ENCODE peak calls at places on chromosome 19, in four cellular contexts. One of them, this sample, is unnamed. For H3K27me3, the result is how much of the 10 kb centered on the place peaks cover.

GRCh38 chr19:40739030-40739839 is 11.0 kb downstream of the ACTMAP start:
- DNase-seq in IMR-90: no peak
- DNase-seq in mesenchymal stem cell: no peak
- DNase-seq in neuronal stem cell: no peak
- DNase-seq in this sample: no peak

GRCh38 chr19:14363203-14364097 is 17.8 kb upstream of the ADGRE5 start:
- DNase-seq in neuronal stem cell: peak
- DNase-seq in IMR-90: peak
- DNase-seq in mesenchymal stem cell: peak
- DNase-seq in this sample: peak

GRCh38 chr19:41324231-41324702 is 14.3 kb downstream of the CCDC97 start:
- DNase-seq in mesenchymal stem cell: no peak
- DNase-seq in neuronal stem cell: no peak
- DNase-seq in IMR-90: no peak
- DNase-seq in this sample: no peak

GRCh38 chr19:2731181-2732117 is 8.4 kb downstream of the SLC39A3 start:
- DNase-seq in mesenchymal stem cell: no peak
- DNase-seq in IMR-90: no peak
- DNase-seq in neuronal stem cell: no peak
- DNase-seq in this sample: no peak

GRCh38 chr19:49057636-49058234 is at the start of gene CGB7:
- DNase-seq in IMR-90: peak
- DNase-seq in neuronal stem cell: peak
- DNase-seq in mesenchymal stem cell: peak
- DNase-seq in this sample: peak

GRCh38 chr19:33444993-33445751 is 71.7 kb downstream of the CEBPG start:
- DNase-seq in IMR-90: peak
- DNase-seq in neuronal stem cell: no peak
- DNase-seq in mesenchymal stem cell: no peak
- DNase-seq in this sample: no peak

GRCh38 chr19:47719047-47719885 is 6.0 kb downstream of the EHD2 start:
- DNase-seq in IMR-90: peak
- DNase-seq in neuronal stem cell: no peak
- DNase-seq in mesenchymal stem cell: peak
- DNase-seq in this sample: no peak

GRCh38 chr19:42465827-42466280 is 23.1 kb upstream of the CXCL17 start:
- DNase-seq in mesenchymal stem cell: no peak
- DNase-seq in neuronal stem cell: no peak
- DNase-seq in IMR-90: no peak
- DNase-seq in this sample: no peak

GRCh38 chr19:41883463-41883820 is 458 bp downstream of the ARHGEF1 start:
- DNase-seq in mesenchymal stem cell: no peak
- DNase-seq in IMR-90: no peak
- DNase-seq in neuronal stem cell: no peak
- DNase-seq in this sample: no peak

GRCh38 chr19:8655340-8655709 is 24.9 kb downstream of the NFILZ start:
- DNase-seq in neuronal stem cell: no peak
- DNase-seq in IMR-90: no peak
- DNase-seq in mesenchymal stem cell: no peak
- DNase-seq in this sample: no peak

GRCh38 chr19:10320602-10321416 is 5.0 kb upstream of the FDX2 start:
- DNase-seq in neuronal stem cell: no peak
- DNase-seq in mesenchymal stem cell: no peak
- DNase-seq in IMR-90: no peak
- DNase-seq in this sample: no peak

GRCh38 chr19:3803986-3804385 is 17.8 kb upstream of the MATK start:
- DNase-seq in IMR-90: no peak
- DNase-seq in neuronal stem cell: no peak
- DNase-seq in mesenchymal stem cell: no peak
- DNase-seq in this sample: no peak
- H3K27me3 ChIP-seq in IMR-90: under half
- H3K27me3 ChIP-seq in neuronal stem cell: under half
- H3K27me3 ChIP-seq in mesenchymal stem cell: under half
- H3K27me3 ChIP-seq in this sample: under half

GRCh38 chr19:55406869-55407624 is 541 bp downstream of the UBE2S start:
- DNase-seq in IMR-90: no peak
- DNase-seq in neuronal stem cell: no peak
- DNase-seq in mesenchymal stem cell: peak
- DNase-seq in this sample: no peak

GRCh38 chr19:55406091-55406868 is 1.3 kb downstream of the UBE2S start:
- DNase-seq in mesenchymal stem cell: no peak
- DNase-seq in IMR-90: no peak
- DNase-seq in neuronal stem cell: no peak
- DNase-seq in this sample: no peak

GRCh38 chr19:55408320-55408836 is 790 bp upstream of the UBE2S start:
- DNase-seq in mesenchymal stem cell: no peak
- DNase-seq in IMR-90: no peak
- DNase-seq in neuronal stem cell: no peak
- DNase-seq in this sample: no peak

GRCh38 chr19:55405638-55406037 is 1.9 kb downstream of the UBE2S start:
- DNase-seq in neuronal stem cell: no peak
- DNase-seq in mesenchymal stem cell: no peak
- DNase-seq in IMR-90: no peak
- DNase-seq in this sample: no peak

DNA sequence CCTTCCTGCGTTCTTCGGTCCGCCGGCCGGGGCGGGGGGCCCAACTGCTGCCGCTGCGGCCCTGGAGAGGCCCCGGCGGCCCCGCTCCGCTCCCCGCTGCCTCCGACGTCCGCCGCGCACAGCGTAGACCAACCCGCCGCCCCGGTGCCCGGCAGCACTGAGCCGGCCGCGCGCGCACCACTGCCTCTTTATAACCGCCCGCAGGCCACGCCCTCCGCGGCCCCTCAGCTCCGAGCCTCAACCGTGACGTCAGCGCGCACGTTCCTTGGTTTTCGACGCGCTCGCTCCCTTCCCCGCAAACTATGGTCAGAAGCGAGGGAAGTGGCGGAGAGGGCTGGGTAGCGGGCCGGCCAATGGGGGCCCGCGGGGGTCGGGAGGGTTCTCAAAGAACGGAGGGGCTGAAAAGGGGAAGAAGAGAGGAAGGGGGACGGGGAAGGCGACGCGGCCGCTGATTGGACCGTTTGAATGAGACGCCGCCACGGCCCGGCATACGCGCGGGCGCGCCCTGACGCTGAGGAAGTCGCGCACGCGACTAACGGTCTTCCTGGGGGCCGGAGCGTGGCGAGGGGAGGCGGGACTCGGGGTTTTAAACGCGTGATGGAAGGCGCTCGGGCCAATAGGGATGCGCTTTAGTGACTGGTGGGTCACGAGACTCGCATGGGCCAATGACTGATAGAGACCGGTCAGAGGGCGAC is at the start of gene UBE2S:
- DNase-seq in neuronal stem cell: peak
- DNase-seq in IMR-90: peak
- DNase-seq in mesenchymal stem cell: peak
- DNase-seq in this sample: peak
- H3K14ac ChIP-seq in neuronal stem cell: no peak
- H3K14ac ChIP-seq in IMR-90: peak
- H3K14ac ChIP-seq in mesenchymal stem cell: no peak
- H3K14ac ChIP-seq in this sample: peak

GRCh38 chr19:46173886-46174475 is 25.9 kb downstream of the IGFL2 start:
- DNase-seq in IMR-90: no peak
- DNase-seq in mesenchymal stem cell: no peak
- DNase-seq in neuronal stem cell: no peak
- DNase-seq in this sample: no peak
- H3K27me3 ChIP-seq in IMR-90: under half
- H3K27me3 ChIP-seq in mesenchymal stem cell: under half
- H3K27me3 ChIP-seq in neuronal stem cell: under half
- H3K27me3 ChIP-seq in this sample: under half

GRCh38 chr19:39479916-39480315 is 722 bp upstream of the TIMM50 start:
- DNase-seq in mesenchymal stem cell: no peak
- DNase-seq in neuronal stem cell: no peak
- DNase-seq in IMR-90: no peak
- DNase-seq in this sample: no peak

GRCh38 chr19:39481229-39481545 is 549 bp downstream of the TIMM50 start:
- DNase-seq in IMR-90: no peak
- DNase-seq in mesenchymal stem cell: peak
- DNase-seq in neuronal stem cell: no peak
- DNase-seq in this sample: no peak

GRCh38 chr19:39483141-39483540 is 2.5 kb downstream of the TIMM50 start:
- DNase-seq in neuronal stem cell: no peak
- DNase-seq in mesenchymal stem cell: no peak
- DNase-seq in IMR-90: no peak
- DNase-seq in this sample: no peak

GRCh38 chr19:39481676-39482075 is 1.0 kb downstream of the TIMM50 start:
- DNase-seq in neuronal stem cell: no peak
- DNase-seq in mesenchymal stem cell: no peak
- DNase-seq in IMR-90: no peak
- DNase-seq in this sample: no peak

GRCh38 chr19:39480337-39481228 is at the start of gene TIMM50:
- DNase-seq in mesenchymal stem cell: peak
- DNase-seq in IMR-90: peak
- DNase-seq in neuronal stem cell: peak
- DNase-seq in this sample: peak
- H3K14ac ChIP-seq in mesenchymal stem cell: no peak
- H3K14ac ChIP-seq in IMR-90: peak
- H3K14ac ChIP-seq in neuronal stem cell: peak
- H3K14ac ChIP-seq in this sample: peak

GRCh38 chr19:51441410-51442390 is 16.6 kb downstream of the SIGLEC8 start:
- DNase-seq in IMR-90: no peak
- DNase-seq in mesenchymal stem cell: no peak
- DNase-seq in neuronal stem cell: no peak
- DNase-seq in this sample: no peak

GRCh38 chr19:51440052-51440451 is 18.2 kb downstream of the SIGLEC8 start:
- DNase-seq in IMR-90: no peak
- DNase-seq in mesenchymal stem cell: no peak
- DNase-seq in neuronal stem cell: no peak
- DNase-seq in this sample: no peak

GRCh38 chr19:51440846-51441409 is 17.3 kb downstream of the SIGLEC8 start:
- DNase-seq in mesenchymal stem cell: no peak
- DNase-seq in neuronal stem cell: no peak
- DNase-seq in IMR-90: no peak
- DNase-seq in this sample: no peak

GRCh38 chr19:51433092-51433491 is 15.7 kb upstream of the SIGLEC10 start:
- DNase-seq in mesenchymal stem cell: no peak
- DNase-seq in IMR-90: no peak
- DNase-seq in neuronal stem cell: no peak
- DNase-seq in this sample: no peak

GRCh38 chr19:51439021-51439465 is 19.2 kb downstream of the SIGLEC8 start:
- DNase-seq in IMR-90: no peak
- DNase-seq in mesenchymal stem cell: no peak
- DNase-seq in neuronal stem cell: no peak
- DNase-seq in this sample: peak
- H3K27me3 ChIP-seq in IMR-90: under half
- H3K27me3 ChIP-seq in mesenchymal stem cell: under half
- H3K27me3 ChIP-seq in neuronal stem cell: under half
- H3K27me3 ChIP-seq in this sample: under half

DNA sequence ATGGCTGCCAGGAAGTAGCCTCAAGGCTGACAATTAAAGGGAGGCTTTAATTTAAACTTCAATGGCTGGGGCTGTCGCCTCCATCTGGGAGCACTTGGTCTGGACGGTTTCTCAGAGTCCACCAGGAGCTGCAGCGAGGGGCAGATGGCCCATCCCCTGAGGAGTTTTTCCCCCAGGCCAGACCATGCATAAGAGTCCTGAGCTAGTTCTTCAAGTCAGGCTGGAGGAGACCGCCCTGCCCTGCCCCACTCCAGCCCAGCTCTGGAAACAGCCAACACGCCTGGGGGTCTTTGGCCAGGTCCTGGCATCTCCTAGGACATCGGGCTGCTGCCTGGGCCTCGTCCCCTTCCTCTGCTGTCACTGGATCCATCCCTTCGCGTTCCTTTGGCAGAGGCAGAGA is 5.3 kb upstream of the ACTN4 start:
- DNase-seq in neuronal stem cell: no peak
- DNase-seq in mesenchymal stem cell: no peak
- DNase-seq in IMR-90: no peak
- DNase-seq in this sample: no peak
- H3K14ac ChIP-seq in neuronal stem cell: no peak
- H3K14ac ChIP-seq in mesenchymal stem cell: no peak
- H3K14ac ChIP-seq in IMR-90: no peak
- H3K14ac ChIP-seq in this sample: peak

GRCh38 chr19:44455100-44455499 is 6.8 kb upstream of the ZNF229 start:
- DNase-seq in IMR-90: no peak
- DNase-seq in mesenchymal stem cell: no peak
- DNase-seq in neuronal stem cell: no peak
- DNase-seq in this sample: no peak
- H3K27me3 ChIP-seq in IMR-90: under half
- H3K27me3 ChIP-seq in mesenchymal stem cell: under half
- H3K27me3 ChIP-seq in neuronal stem cell: under half
- H3K27me3 ChIP-seq in this sample: under half

GRCh38 chr19:53868892-53869804 is 1.5 kb downstream of the MYADM start:
- DNase-seq in neuronal stem cell: peak
- DNase-seq in mesenchymal stem cell: peak
- DNase-seq in IMR-90: peak
- DNase-seq in this sample: peak
- H3K14ac ChIP-seq in neuronal stem cell: peak
- H3K14ac ChIP-seq in mesenchymal stem cell: no peak
- H3K14ac ChIP-seq in IMR-90: peak
- H3K14ac ChIP-seq in this sample: peak

This sample was measured in H9.